ENCODE peak calls at places on chromosomes 2 and 18, in four cellular contexts. X is H1, K is K562, Z is GM12878. U is an unnamed sample.
A peak's percentile ranks its signal among the peaks of the same experiment; 100 is the strongest.

GRCh38 chr2:234433201-234433600 is 63.7 kb downstream of the ARL4C start:
- DNase-seq in X (no peak), K (no peak), Z (no peak), U (no peak)

GRCh38 chr2:149329470-149330126 is 789 bp upstream of the LYPD6 start:
- DNase-seq in X (no peak), K (no peak), Z (no peak), U (peak; percentile 51)

GRCh38 chr18:76823574-76823973 is 1.2 kb downstream of the ZNF236 start:
- DNase-seq in X (no peak), K (peak; percentile 37), Z (no peak), U (peak; percentile 47)

GRCh38 chr2:234845602-234846588 is 105.9 kb upstream of the SH3BP4 start:
- DNase-seq in X (no peak), K (no peak), Z (no peak), U (no peak)

GRCh38 chr2:218860950-218861381 is 1.4 kb downstream of the WNT6 start:
- DNase-seq in X (peak; percentile 82), K (peak; percentile 43), Z (no peak), U (no peak)

GRCh38 chr2:228446732-228447131 is 265.2 kb upstream of the SPHKAP start:
- DNase-seq in X (no peak), K (no peak), Z (no peak), U (no peak)

GRCh38 chr2:237319086-237319820 is 94.7 kb downstream of the COL6A3 start:
- DNase-seq in X (no peak), K (no peak), Z (no peak), U (no peak)

GRCh38 chr18:40949138-40949949 is 1005.7 kb upstream of the PIK3C3 start:
- DNase-seq in X (no peak), K (no peak), Z (no peak), U (no peak)

GRCh38 chr18:9109523-9109922 is 7.0 kb downstream of the NDUFV2 start:
- DNase-seq in X (no peak), K (no peak), Z (no peak), U (no peak)

GRCh38 chr2:221109552-221109951 is 462.6 kb downstream of the EPHA4 start:
- DNase-seq in X (no peak), K (no peak), Z (no peak), U (no peak)

GRCh38 chr2:216109962-216110614 is 940 bp downstream of the XRCC5 start:
- DNase-seq in X (no peak), K (no peak), Z (no peak), U (peak; percentile 23)

GRCh38 chr18:6734746-6735430 is 5.4 kb downstream of the ARHGAP28 start:
- DNase-seq in X (no peak), K (no peak), Z (no peak), U (no peak)

GRCh38 chr2:110638976-110639695 is 38.7 kb downstream of the BUB1 start:
- DNase-seq in X (no peak), K (no peak), Z (no peak), U (no peak)

GRCh38 chr2:215793747-215794595 is 219.4 kb downstream of the MREG start:
- DNase-seq in X (no peak), K (peak; percentile 21), Z (peak; percentile 56), U (peak; percentile 38)

DNA sequence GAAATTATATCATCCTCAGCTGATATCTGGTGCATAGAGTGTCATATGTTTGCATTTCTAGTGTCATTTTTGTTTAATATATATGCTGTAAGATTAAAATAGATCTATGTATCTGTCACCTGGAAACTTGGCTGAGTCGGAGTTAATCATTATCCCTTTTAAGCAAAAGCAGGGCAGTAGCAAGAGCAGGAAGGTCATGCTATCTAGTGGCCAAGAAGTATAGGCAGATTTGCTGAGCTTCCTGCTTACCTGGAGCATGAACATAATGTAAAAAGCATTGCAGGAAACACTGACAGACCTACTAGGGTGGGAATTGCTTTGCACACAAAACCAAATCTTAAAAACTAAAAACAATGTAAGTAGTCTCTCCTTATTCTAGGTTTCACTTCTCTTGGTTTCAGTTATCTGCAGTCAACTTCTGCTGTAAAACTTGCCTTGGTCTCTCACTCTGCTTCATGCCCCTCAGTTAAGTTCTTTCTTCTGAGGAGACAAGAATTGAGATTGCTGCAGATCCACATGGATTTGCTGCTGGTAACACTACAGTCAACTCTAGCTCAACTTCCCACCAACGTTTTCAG is 295.3 kb downstream of the CDH7 start:
- DNase-seq in X (no peak), K (no peak), Z (no peak), U (no peak)
- TF ChIP-seq KDM1A in X (no peak), K (no peak), Z (no peak), U (no peak)

GRCh38 chr2:212520340-212520739 is 18.3 kb downstream of the ERBB4 start:
- DNase-seq in X (no peak), K (no peak), Z (no peak), U (peak; percentile 20)
- TF ChIP-seq KDM1A in X (no peak), K (no peak), Z (no peak), U (no peak)

GRCh38 chr18:59744271-59744721 is 47.1 kb upstream of the CCBE1 start:
- DNase-seq in X (no peak), K (no peak), Z (no peak), U (peak; percentile 54)
- TF ChIP-seq KDM1A in X (no peak), K (no peak), Z (no peak), U (no peak)

DNA sequence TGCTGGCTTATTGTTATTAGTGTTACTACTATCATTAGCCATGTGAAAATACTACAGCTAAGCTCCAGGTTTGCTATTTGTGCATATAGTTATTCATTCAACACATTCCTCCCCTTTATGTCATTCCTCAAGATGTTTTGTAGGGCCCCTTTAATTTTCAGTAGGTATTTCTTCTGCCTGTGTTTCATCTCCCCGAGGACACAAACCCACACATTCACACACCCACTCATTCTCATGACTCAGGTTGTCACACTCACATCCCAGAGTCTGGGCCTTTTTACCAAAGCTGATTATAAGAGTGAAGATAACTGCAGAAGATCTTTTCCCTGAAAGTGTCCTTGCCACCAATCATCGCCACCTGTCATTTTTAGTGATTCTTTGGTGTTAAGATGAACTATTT is 68.6 kb upstream of the SPOPL start:
- DNase-seq in X (no peak), K (no peak), Z (no peak), U (no peak)
- TF ChIP-seq KDM1A in X (no peak), K (no peak), Z (no peak), U (no peak)

GRCh38 chr2:197174539-197175094 is 136.0 kb downstream of the ANKRD44 start:
- DNase-seq in X (no peak), K (no peak), Z (no peak), U (no peak)
- TF ChIP-seq KDM1A in X (no peak), K (no peak), Z (no peak), U (no peak)

GRCh38 chr18:27062802-27063201 is 122.3 kb downstream of the CHST9 start:
- DNase-seq in X (no peak), K (no peak), Z (no peak), U (no peak)

GRCh38 chr18:27061488-27062095 is 123.5 kb downstream of the CHST9 start:
- DNase-seq in X (no peak), K (no peak), Z (no peak), U (no peak)

GRCh38 chr18:27057459-27058302 is 127.4 kb downstream of the CHST9 start:
- DNase-seq in X (no peak), K (no peak), Z (no peak), U (no peak)
- TF ChIP-seq KDM1A in X (no peak), K (no peak), Z (no peak), U (no peak)

DNA sequence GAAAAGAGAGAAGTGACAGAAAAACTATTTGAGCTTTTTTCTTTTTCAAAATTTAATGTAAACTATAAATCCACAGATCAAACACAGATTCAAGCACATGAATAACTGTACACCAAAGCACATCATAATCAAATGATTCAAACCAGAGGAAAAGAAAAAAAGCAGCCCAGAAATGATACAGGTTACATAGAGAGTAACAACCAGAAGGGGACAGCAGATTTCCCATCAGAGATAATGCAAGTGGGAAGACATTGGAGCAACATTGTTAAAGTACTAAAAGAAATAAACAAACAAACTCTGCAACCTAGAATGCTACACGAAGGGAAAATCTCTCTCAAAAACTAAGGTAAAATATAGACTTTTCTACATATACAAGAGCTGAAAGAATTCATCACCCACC is 34.5 kb downstream of the CMPK2 start:
- DNase-seq in X (no peak), K (no peak), Z (no peak), U (no peak)
- TF ChIP-seq KDM1A in X (no peak), K (no peak), Z (no peak), U (no peak)

U was measured in A549.